ENCODE peak calls at places on chromosomes 12 and 14, in seven cellular contexts. One of them, this sample, is unnamed.

GRCh38 chr14:55019968-55020554 is 6.8 kb downstream of the WDHD1 start:
- DNase-seq in HCT116: no peak
- DNase-seq in SK-N-SH: no peak
- DNase-seq in H1: no peak
- DNase-seq in HepG2: no peak
- DNase-seq in GM12878: no peak
- DNase-seq in K562: no peak
- DNase-seq in this sample: no peak

GRCh38 chr14:78007160-78007559 is 163.0 kb upstream of the NRXN3 start:
- DNase-seq in HCT116: no peak
- DNase-seq in SK-N-SH: no peak
- DNase-seq in H1: no peak
- DNase-seq in HepG2: no peak
- DNase-seq in GM12878: no peak
- DNase-seq in K562: no peak
- DNase-seq in this sample: no peak

GRCh38 chr14:82704218-82704617 is 1170.6 kb upstream of the SEL1L start:
- DNase-seq in HCT116: no peak
- DNase-seq in SK-N-SH: no peak
- DNase-seq in H1: no peak
- DNase-seq in HepG2: no peak
- DNase-seq in GM12878: no peak
- DNase-seq in K562: no peak
- DNase-seq in this sample: no peak

GRCh38 chr12:85683051-85683450 is 153.2 kb downstream of the RASSF9 start:
- DNase-seq in HCT116: no peak
- DNase-seq in SK-N-SH: no peak
- DNase-seq in H1: no peak
- DNase-seq in HepG2: no peak
- DNase-seq in GM12878: no peak
- DNase-seq in K562: no peak
- DNase-seq in this sample: no peak

GRCh38 chr14:30751646-30752416 is 122.5 kb upstream of the COCH start:
- DNase-seq in HCT116: no peak
- DNase-seq in SK-N-SH: peak; percentile 23
- DNase-seq in H1: no peak
- DNase-seq in HepG2: no peak
- DNase-seq in GM12878: no peak
- DNase-seq in K562: no peak
- DNase-seq in this sample: no peak

GRCh38 chr14:33934043-33934750 is 16.7 kb downstream of the EGLN3 start:
- DNase-seq in HCT116: no peak
- DNase-seq in SK-N-SH: no peak
- DNase-seq in H1: no peak
- DNase-seq in HepG2: no peak
- DNase-seq in GM12878: no peak
- DNase-seq in K562: no peak
- DNase-seq in this sample: no peak

GRCh38 chr14:67050892-67051291 is 138.3 kb upstream of the GARIN2 start:
- DNase-seq in HCT116: no peak
- DNase-seq in SK-N-SH: no peak
- DNase-seq in H1: no peak
- DNase-seq in HepG2: no peak
- DNase-seq in GM12878: no peak
- DNase-seq in K562: no peak
- DNase-seq in this sample: no peak

GRCh38 chr12:82688035-82688501 is 1.4 kb downstream of the TMTC2 start:
- DNase-seq in HCT116: no peak
- DNase-seq in SK-N-SH: peak; percentile 15
- DNase-seq in H1: no peak
- DNase-seq in HepG2: no peak
- DNase-seq in GM12878: no peak
- DNase-seq in K562: no peak
- DNase-seq in this sample: peak; percentile 36

GRCh38 chr14:68535404-68536024 is 257.4 kb downstream of the ZFP36L1 start:
- DNase-seq in HCT116: peak; percentile 79
- DNase-seq in SK-N-SH: no peak
- DNase-seq in H1: no peak
- DNase-seq in HepG2: no peak
- DNase-seq in GM12878: no peak
- DNase-seq in K562: no peak
- DNase-seq in this sample: no peak

GRCh38 chr12:97267803-97268202 is 194.8 kb upstream of the RMST start:
- DNase-seq in HCT116: no peak
- DNase-seq in SK-N-SH: no peak
- DNase-seq in H1: no peak
- DNase-seq in HepG2: no peak
- DNase-seq in GM12878: no peak
- DNase-seq in K562: no peak
- DNase-seq in this sample: no peak

GRCh38 chr14:49863483-49864262 is 11.1 kb upstream of the NEMF start:
- DNase-seq in HCT116: no peak
- DNase-seq in SK-N-SH: peak; percentile 24
- DNase-seq in H1: no peak
- DNase-seq in HepG2: no peak
- DNase-seq in GM12878: no peak
- DNase-seq in K562: peak; percentile 52
- DNase-seq in this sample: no peak

GRCh38 chr14:44586910-44587309 is 79.8 kb upstream of the FSCB start:
- DNase-seq in HCT116: no peak
- DNase-seq in SK-N-SH: no peak
- DNase-seq in H1: no peak
- DNase-seq in HepG2: no peak
- DNase-seq in GM12878: no peak
- DNase-seq in K562: no peak
- DNase-seq in this sample: no peak

GRCh38 chr14:100370003-100370402 is 46.9 kb downstream of the SLC25A47 start:
- DNase-seq in HCT116: no peak
- DNase-seq in SK-N-SH: no peak
- DNase-seq in H1: no peak
- DNase-seq in HepG2: no peak
- DNase-seq in GM12878: no peak
- DNase-seq in K562: no peak
- DNase-seq in this sample: no peak

GRCh38 chr12:122106891-122107660 is 28.5 kb downstream of the MLXIP start:
- DNase-seq in HCT116: no peak
- DNase-seq in SK-N-SH: no peak
- DNase-seq in H1: no peak
- DNase-seq in HepG2: no peak
- DNase-seq in GM12878: no peak
- DNase-seq in K562: no peak
- DNase-seq in this sample: no peak

GRCh38 chr12:51403744-51404143 is 12.5 kb upstream of the GALNT6 start:
- DNase-seq in HCT116: no peak
- DNase-seq in SK-N-SH: no peak
- DNase-seq in H1: no peak
- DNase-seq in HepG2: no peak
- DNase-seq in GM12878: no peak
- DNase-seq in K562: no peak
- DNase-seq in this sample: no peak

GRCh38 chr14:75831971-75832370 is 149.8 kb downstream of the TGFB3 start:
- DNase-seq in HCT116: no peak
- DNase-seq in SK-N-SH: no peak
- DNase-seq in H1: no peak
- DNase-seq in HepG2: no peak
- DNase-seq in GM12878: no peak
- DNase-seq in K562: peak; percentile 25
- DNase-seq in this sample: peak; percentile 98

GRCh38 chr12:116880817-116881324 is 370 bp downstream of the HRK start:
- DNase-seq in HCT116: no peak
- DNase-seq in SK-N-SH: peak; percentile 83
- DNase-seq in H1: peak; percentile 38
- DNase-seq in HepG2: peak; percentile 27
- DNase-seq in GM12878: no peak
- DNase-seq in K562: peak; percentile 55
- DNase-seq in this sample: peak; percentile 79

GRCh38 chr14:104689620-104690265 is 325 bp downstream of the INF2 start:
- DNase-seq in HCT116: no peak
- DNase-seq in SK-N-SH: peak; percentile 81
- DNase-seq in H1: no peak
- DNase-seq in HepG2: no peak
- DNase-seq in GM12878: no peak
- DNase-seq in K562: no peak
- DNase-seq in this sample: no peak

GRCh38 chr14:99769123-99769522 is 24.1 kb upstream of the EML1 start:
- DNase-seq in HCT116: no peak
- DNase-seq in SK-N-SH: no peak
- DNase-seq in H1: no peak
- DNase-seq in HepG2: no peak
- DNase-seq in GM12878: no peak
- DNase-seq in K562: no peak
- DNase-seq in this sample: no peak

GRCh38 chr14:90204516-90204915 is 51.8 kb upstream of the PSMC1 start:
- DNase-seq in HCT116: no peak
- DNase-seq in SK-N-SH: no peak
- DNase-seq in H1: no peak
- DNase-seq in HepG2: no peak
- DNase-seq in GM12878: no peak
- DNase-seq in K562: no peak
- DNase-seq in this sample: no peak

GRCh38 chr14:87992720-87993484 is at the start of gene GALC:
- DNase-seq in HCT116: no peak
- DNase-seq in SK-N-SH: peak; percentile 91
- DNase-seq in H1: peak; percentile 59
- DNase-seq in HepG2: no peak
- DNase-seq in GM12878: peak; percentile 62
- DNase-seq in K562: peak; percentile 80
- DNase-seq in this sample: peak; percentile 78

GRCh38 chr12:45613306-45613705 is 116.2 kb upstream of the ARID2 start:
- DNase-seq in HCT116: no peak
- DNase-seq in SK-N-SH: no peak
- DNase-seq in H1: no peak
- DNase-seq in HepG2: no peak
- DNase-seq in GM12878: no peak
- DNase-seq in K562: no peak
- DNase-seq in this sample: no peak

GRCh38 chr14:56150018-56150417 is 31.8 kb downstream of the PELI2 start:
- DNase-seq in HCT116: no peak
- DNase-seq in SK-N-SH: no peak
- DNase-seq in H1: no peak
- DNase-seq in HepG2: no peak
- DNase-seq in GM12878: no peak
- DNase-seq in K562: no peak
- DNase-seq in this sample: no peak

GRCh38 chr12:124493809-124494750 is 73.3 kb downstream of the NCOR2 start:
- DNase-seq in HCT116: no peak
- DNase-seq in SK-N-SH: no peak
- DNase-seq in H1: no peak
- DNase-seq in HepG2: no peak
- DNase-seq in GM12878: peak; percentile 86
- DNase-seq in K562: no peak
- DNase-seq in this sample: no peak
- TF ChIP-seq JUND in HCT116: no peak
- TF ChIP-seq JUND in SK-N-SH: no peak
- TF ChIP-seq JUND in H1: no peak
- TF ChIP-seq JUND in HepG2: no peak
- TF ChIP-seq JUND in GM12878: no peak
- TF ChIP-seq JUND in K562: no peak
- TF ChIP-seq JUND in this sample: no peak

DNA sequence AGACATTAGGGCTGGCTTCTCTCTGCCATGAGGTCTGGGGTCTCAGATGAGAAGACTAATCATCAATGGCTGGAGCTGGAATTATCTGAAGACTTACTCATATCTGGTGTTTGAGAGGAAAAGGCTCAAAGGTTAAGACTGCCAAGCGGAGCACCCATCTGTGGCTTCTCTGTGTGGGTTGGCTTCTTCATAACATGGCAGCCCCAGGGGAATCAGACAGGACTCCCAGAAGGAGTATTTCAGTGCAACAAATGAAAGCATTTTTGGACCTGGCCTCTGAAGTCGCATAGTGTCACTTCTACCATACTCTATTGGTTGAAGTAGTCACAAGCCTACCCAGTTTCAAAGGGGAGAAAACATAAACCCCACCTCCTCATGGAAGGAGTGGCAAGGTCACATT is 171.8 kb upstream of the KRR1 start:
- DNase-seq in HCT116: no peak
- DNase-seq in SK-N-SH: no peak
- DNase-seq in H1: no peak
- DNase-seq in HepG2: no peak
- DNase-seq in GM12878: no peak
- DNase-seq in K562: no peak
- DNase-seq in this sample: no peak
- TF ChIP-seq JUND in HCT116: no peak
- TF ChIP-seq JUND in SK-N-SH: no peak
- TF ChIP-seq JUND in H1: no peak
- TF ChIP-seq JUND in HepG2: no peak
- TF ChIP-seq JUND in GM12878: no peak
- TF ChIP-seq JUND in K562: no peak
- TF ChIP-seq JUND in this sample: no peak

GRCh38 chr12:6768385-6769002 is 2.3 kb downstream of the PTMS start:
- DNase-seq in HCT116: no peak
- DNase-seq in SK-N-SH: no peak
- DNase-seq in H1: no peak
- DNase-seq in HepG2: no peak
- DNase-seq in GM12878: no peak
- DNase-seq in K562: no peak
- DNase-seq in this sample: no peak

GRCh38 chr12:6769681-6770080 is 2.6 kb upstream of the LAG3 start:
- DNase-seq in HCT116: no peak
- DNase-seq in SK-N-SH: no peak
- DNase-seq in H1: no peak
- DNase-seq in HepG2: no peak
- DNase-seq in GM12878: no peak
- DNase-seq in K562: no peak
- DNase-seq in this sample: no peak

GRCh38 chr12:6770094-6770493 is 2.2 kb upstream of the LAG3 start:
- DNase-seq in HCT116: no peak
- DNase-seq in SK-N-SH: no peak
- DNase-seq in H1: no peak
- DNase-seq in HepG2: no peak
- DNase-seq in GM12878: no peak
- DNase-seq in K562: no peak
- DNase-seq in this sample: no peak

GRCh38 chr12:6767592-6768384 is 1.6 kb downstream of the PTMS start:
- DNase-seq in HCT116: no peak
- DNase-seq in SK-N-SH: peak; percentile 46
- DNase-seq in H1: no peak
- DNase-seq in HepG2: peak; percentile 68
- DNase-seq in GM12878: no peak
- DNase-seq in K562: no peak
- DNase-seq in this sample: no peak

DNA sequence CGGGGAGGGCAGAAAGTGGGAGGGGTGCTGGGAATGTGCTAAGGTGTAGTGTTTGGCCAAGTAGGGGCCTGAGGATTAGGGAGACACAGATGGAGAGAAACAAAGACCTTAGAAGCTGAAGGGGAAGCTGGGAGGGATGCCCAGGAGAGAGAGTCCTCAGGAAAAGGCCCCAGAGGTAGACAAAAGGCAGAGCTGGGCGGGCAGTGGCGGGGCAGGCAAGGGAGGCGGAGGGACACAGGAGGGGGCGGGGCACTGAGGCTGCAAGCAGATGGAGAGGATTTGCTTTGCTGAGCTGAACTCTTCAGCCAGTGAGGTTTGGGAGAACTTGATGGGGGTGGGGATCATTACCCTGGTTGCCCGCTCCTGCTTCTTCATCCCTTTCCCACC is 2.8 kb downstream of the PTMS start:
- DNase-seq in HCT116: no peak
- DNase-seq in SK-N-SH: peak; percentile 81
- DNase-seq in H1: no peak
- DNase-seq in HepG2: no peak
- DNase-seq in GM12878: no peak
- DNase-seq in K562: peak; percentile 36
- DNase-seq in this sample: no peak
- TF ChIP-seq JUND in HCT116: no peak
- TF ChIP-seq JUND in SK-N-SH: no peak
- TF ChIP-seq JUND in H1: no peak
- TF ChIP-seq JUND in HepG2: no peak
- TF ChIP-seq JUND in GM12878: no peak
- TF ChIP-seq JUND in K562: no peak
- TF ChIP-seq JUND in this sample: no peak

GRCh38 chr12:1517007-1517406 is 77.4 kb downstream of the FBXL14 start:
- DNase-seq in HCT116: no peak
- DNase-seq in SK-N-SH: peak; percentile 58
- DNase-seq in H1: no peak
- DNase-seq in HepG2: peak; percentile 10
- DNase-seq in GM12878: no peak
- DNase-seq in K562: no peak
- DNase-seq in this sample: no peak
- TF ChIP-seq JUND in HCT116: no peak
- TF ChIP-seq JUND in SK-N-SH: no peak
- TF ChIP-seq JUND in H1: no peak
- TF ChIP-seq JUND in HepG2: no peak
- TF ChIP-seq JUND in GM12878: no peak
- TF ChIP-seq JUND in K562: no peak
- TF ChIP-seq JUND in this sample: no peak